ENCODE peak calls at places on chromosome 11, in ten cellular contexts. A is HFF-Myc; N is lower lobe of right lung; Y is sigmoid colon; Z is CD8-positive, alpha-beta T cell; M is heart right ventricle; R is SK-N-SH; E is fibroblast of lung; J is stomach; L is IMR-90. D is an unnamed sample.

GRCh38 chr11:104148074-104148473 is 15.9 kb downstream of the PDGFD start:
- DNase-seq in M (no peak), N (no peak), Z (no peak), E (peak), Y (no peak), J (no peak), A (no peak), R (no peak), L (peak), D (no peak)

GRCh38 chr11:10307022-10307410 is 2.1 kb downstream of the ADM start:
- DNase-seq in Y (no peak), Z (no peak), M (no peak), N (no peak), E (no peak), L (no peak), J (no peak), A (no peak), R (no peak), D (no peak)

GRCh38 chr11:61338783-61339489 is 5.9 kb downstream of the TKFC start:
- DNase-seq in J (no peak), Z (no peak), N (no peak), R (no peak), Y (peak), A (no peak), M (no peak), L (no peak), E (no peak), D (no peak)

GRCh38 chr11:47724041-47724729 is 9.0 kb upstream of the AGBL2 start:
- DNase-seq in R (no peak), J (no peak), E (peak), L (peak), N (no peak), Y (no peak), M (no peak), A (no peak), Z (no peak), D (no peak)

GRCh38 chr11:2741377-2742131 is 41.8 kb upstream of the KCNQ1OT1 start:
- DNase-seq in Z (no peak), R (no peak), L (peak), N (peak), Y (peak), M (no peak), J (no peak), E (peak), A (no peak), D (no peak)

GRCh38 chr11:34349882-34350281 is 7.9 kb downstream of the ABTB2 start:
- DNase-seq in A (no peak), Z (no peak), L (peak), R (no peak), E (peak), M (no peak), Y (no peak), J (no peak), N (no peak), D (no peak)

GRCh38 chr11:119376197-119376847 is 5.2 kb downstream of the USP2 start:
- DNase-seq in Z (no peak), J (peak), N (peak), M (no peak), A (no peak), R (peak), E (peak), Y (peak), L (peak), D (no peak)

GRCh38 chr11:69641681-69642548 is 959 bp downstream of the CCND1 start:
- DNase-seq in E (peak), Z (no peak), L (no peak), M (no peak), R (peak), A (no peak), N (no peak), J (no peak), Y (peak), D (no peak)

GRCh38 chr11:69808708-69809107 is 10.5 kb downstream of the FGF3 start:
- DNase-seq in M (no peak), A (peak), N (no peak), R (peak), E (peak), Y (no peak), Z (no peak), J (no peak), L (peak), D (no peak)

GRCh38 chr11:42237701-42238235 is 778.3 kb upstream of the LRRC4C start:
- DNase-seq in A (no peak), R (no peak), E (no peak), Y (no peak), Z (no peak), L (no peak), J (no peak), N (no peak), M (no peak), D (no peak)

GRCh38 chr11:68693484-68693882 is 9.1 kb downstream of the GAL start:
- DNase-seq in J (no peak), M (no peak), N (no peak), L (no peak), R (no peak), Z (no peak), A (no peak), E (no peak), Y (peak), D (no peak)

DNA sequence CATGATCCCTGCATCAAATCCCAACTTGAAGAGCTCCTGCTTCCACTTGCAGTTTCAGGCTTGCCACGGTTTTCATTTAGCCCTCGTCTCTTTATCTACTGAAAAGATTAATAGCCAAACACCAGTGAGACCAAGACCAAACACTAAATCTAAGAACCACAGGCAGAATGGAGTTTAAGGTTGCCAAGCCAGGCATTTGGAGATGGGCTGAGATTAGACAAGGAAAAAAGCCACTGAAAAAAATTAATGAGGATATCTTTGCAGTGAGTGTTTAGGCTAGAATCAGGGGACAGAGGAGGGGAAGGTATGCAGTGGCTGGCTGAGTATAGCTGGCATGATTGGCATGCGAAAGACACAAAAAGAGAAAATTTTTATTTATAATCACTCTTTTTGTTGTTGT is 227.2 kb upstream of the BLID start:
- DNase-seq in Z (no peak), M (no peak), Y (no peak), L (no peak), R (no peak), E (no peak), J (no peak), N (no peak), A (no peak), D (no peak)
- H3K4me3 ChIP-seq in Z (no peak), M (no peak), Y (no peak), L (no peak), R (no peak), E (no peak), J (no peak), N (no peak), A (no peak), D (no peak)

GRCh38 chr11:65266210-65266609 is 4.4 kb downstream of the POLA2 start:
- DNase-seq in J (no peak), E (peak), R (no peak), L (no peak), Z (no peak), A (no peak), N (no peak), Y (no peak), M (no peak), D (no peak)
- TF ChIP-seq CTCF in J (peak), E (peak), R (no peak), L (peak), Z (no peak), A (no peak), N (no peak), Y (no peak), M (peak), D (no peak)

GRCh38 chr11:123560001-123560400 is 94.4 kb downstream of the SCN3B start:
- DNase-seq in Y (peak), E (peak), J (peak), M (peak), A (no peak), Z (no peak), R (peak), N (no peak), L (peak), D (no peak)
- H3K4me3 ChIP-seq in Y (peak), E (peak), J (peak), M (no peak), A (peak), Z (peak), R (no peak), N (peak), L (peak), D (peak)

GRCh38 chr11:120562806-120563425 is 51.4 kb downstream of the GRIK4 start:
- DNase-seq in L (no peak), M (peak), Z (no peak), Y (no peak), E (no peak), R (no peak), A (no peak), N (no peak), J (no peak), D (no peak)

GRCh38 chr11:120563698-120564572 is 52.4 kb downstream of the GRIK4 start:
- DNase-seq in J (no peak), L (no peak), N (no peak), A (no peak), Z (no peak), R (no peak), E (peak), M (peak), Y (no peak), D (no peak)

GRCh38 chr11:120565436-120566155 is 54.0 kb downstream of the GRIK4 start:
- DNase-seq in Y (peak), L (no peak), J (no peak), A (no peak), M (no peak), N (no peak), E (no peak), R (no peak), Z (no peak), D (no peak)

GRCh38 chr11:120566176-120566575 is 54.6 kb downstream of the GRIK4 start:
- DNase-seq in R (no peak), Y (no peak), N (no peak), E (no peak), A (no peak), L (peak), M (no peak), J (no peak), Z (no peak), D (no peak)

GRCh38 chr11:120564573-120565301 is 53.2 kb downstream of the GRIK4 start:
- DNase-seq in Y (no peak), M (peak), E (peak), A (no peak), J (no peak), Z (no peak), L (peak), N (peak), R (peak), D (peak)
- TF ChIP-seq CTCF in Y (no peak), M (no peak), E (no peak), A (no peak), J (no peak), Z (no peak), L (peak), N (peak), R (no peak), D (peak)